ENCODE peak calls at places on chromosome 1, in five cellular contexts. One of them, this sample, is unnamed.

GRCh38 chr1:238811211-238811610 is 575.2 kb upstream of the CHRM3 start:
- DNase-seq in thoracic aorta: no peak
- DNase-seq in fibroblast of villous mesenchyme: no peak
- DNase-seq in kidney glomerular epithelial cell: no peak
- DNase-seq in AG04449: no peak
- DNase-seq in this sample: no peak

GRCh38 chr1:53075206-53075605 is 13.2 kb downstream of the PODN start:
- DNase-seq in thoracic aorta: no peak
- DNase-seq in fibroblast of villous mesenchyme: no peak
- DNase-seq in kidney glomerular epithelial cell: no peak
- DNase-seq in AG04449: no peak
- DNase-seq in this sample: no peak

GRCh38 chr1:165116732-165117131 is 239.8 kb downstream of the LMX1A start:
- DNase-seq in thoracic aorta: no peak
- DNase-seq in fibroblast of villous mesenchyme: peak
- DNase-seq in kidney glomerular epithelial cell: peak
- DNase-seq in AG04449: no peak
- DNase-seq in this sample: no peak

GRCh38 chr1:6625579-6626149 is 996 bp downstream of the THAP3 start:
- DNase-seq in thoracic aorta: no peak
- DNase-seq in fibroblast of villous mesenchyme: peak
- DNase-seq in kidney glomerular epithelial cell: peak
- DNase-seq in AG04449: no peak
- DNase-seq in this sample: no peak

GRCh38 chr1:212507361-212507760 is 74.6 kb downstream of the NENF start:
- DNase-seq in thoracic aorta: no peak
- DNase-seq in fibroblast of villous mesenchyme: no peak
- DNase-seq in kidney glomerular epithelial cell: no peak
- DNase-seq in AG04449: no peak
- DNase-seq in this sample: no peak

GRCh38 chr1:203271018-203271743 is 34.1 kb upstream of the BTG2 start:
- DNase-seq in thoracic aorta: no peak
- DNase-seq in fibroblast of villous mesenchyme: peak
- DNase-seq in kidney glomerular epithelial cell: peak
- DNase-seq in AG04449: peak
- DNase-seq in this sample: no peak

GRCh38 chr1:155170806-155171205 is 2.3 kb downstream of the KRTCAP2 start:
- DNase-seq in thoracic aorta: no peak
- DNase-seq in fibroblast of villous mesenchyme: no peak
- DNase-seq in kidney glomerular epithelial cell: no peak
- DNase-seq in AG04449: no peak
- DNase-seq in this sample: no peak

GRCh38 chr1:9071554-9072235 is 2.3 kb upstream of the SLC2A5 start:
- DNase-seq in thoracic aorta: no peak
- DNase-seq in fibroblast of villous mesenchyme: no peak
- DNase-seq in kidney glomerular epithelial cell: no peak
- DNase-seq in AG04449: no peak
- DNase-seq in this sample: no peak

GRCh38 chr1:6688757-6689156 is 12.9 kb downstream of the DNAJC11 start:
- DNase-seq in thoracic aorta: no peak
- DNase-seq in fibroblast of villous mesenchyme: peak
- DNase-seq in kidney glomerular epithelial cell: no peak
- DNase-seq in AG04449: no peak
- DNase-seq in this sample: no peak

GRCh38 chr1:175734642-175735041 is 8.8 kb downstream of the TNR start:
- DNase-seq in thoracic aorta: no peak
- DNase-seq in fibroblast of villous mesenchyme: no peak
- DNase-seq in kidney glomerular epithelial cell: no peak
- DNase-seq in AG04449: no peak
- DNase-seq in this sample: no peak

This sample was measured in epithelial cell of proximal tubule.